ENCODE peak calls at places on chromosomes 2 and 18, in six cellular contexts. One of them, this sample, is unnamed.
A peak's percentile ranks its signal among the peaks of the same experiment; 100 is the strongest.

GRCh38 chr18:71849407-71849806 is 694.7 kb downstream of the CBLN2 start:
- DNase-seq in neuronal stem cell: no peak
- DNase-seq in endothelial cell of umbilical vein: no peak
- DNase-seq in fibroblast of lung: no peak
- DNase-seq in IMR-90: no peak
- DNase-seq in K562: no peak
- DNase-seq in this sample: peak; percentile 54

GRCh38 chr2:186925514-186925913 is 76.5 kb upstream of the ZSWIM2 start:
- DNase-seq in fibroblast of lung: no peak
- DNase-seq in K562: no peak
- DNase-seq in neuronal stem cell: no peak
- DNase-seq in endothelial cell of umbilical vein: no peak
- DNase-seq in IMR-90: no peak
- DNase-seq in this sample: no peak

GRCh38 chr2:170770008-170770303 is 222 bp upstream of the ERICH2 start:
- DNase-seq in K562: no peak
- DNase-seq in endothelial cell of umbilical vein: no peak
- DNase-seq in neuronal stem cell: no peak
- DNase-seq in fibroblast of lung: no peak
- DNase-seq in IMR-90: no peak
- DNase-seq in this sample: no peak

GRCh38 chr2:134917219-134917957 is 1.2 kb upstream of the CCNT2 start:
- DNase-seq in fibroblast of lung: no peak
- DNase-seq in K562: no peak
- DNase-seq in IMR-90: no peak
- DNase-seq in endothelial cell of umbilical vein: no peak
- DNase-seq in neuronal stem cell: peak; percentile 8
- DNase-seq in this sample: peak; percentile 55

GRCh38 chr2:138447889-138448570 is 53.5 kb upstream of the SPOPL start:
- DNase-seq in IMR-90: no peak
- DNase-seq in K562: no peak
- DNase-seq in endothelial cell of umbilical vein: peak; percentile 80
- DNase-seq in neuronal stem cell: no peak
- DNase-seq in fibroblast of lung: no peak
- DNase-seq in this sample: no peak

GRCh38 chr2:112841399-112842044 is 4.9 kb upstream of the IL1B start:
- DNase-seq in neuronal stem cell: no peak
- DNase-seq in K562: peak; percentile 2
- DNase-seq in fibroblast of lung: no peak
- DNase-seq in IMR-90: no peak
- DNase-seq in endothelial cell of umbilical vein: no peak
- DNase-seq in this sample: peak; percentile 39

GRCh38 chr18:74082476-74083070 is 65.1 kb downstream of the FBXO15 start:
- DNase-seq in neuronal stem cell: peak; percentile 8
- DNase-seq in endothelial cell of umbilical vein: no peak
- DNase-seq in K562: no peak
- DNase-seq in IMR-90: peak; percentile 63
- DNase-seq in fibroblast of lung: peak; percentile 40
- DNase-seq in this sample: peak; percentile 89

GRCh38 chr2:159875083-159875482 is 77.1 kb upstream of the CD302 start:
- DNase-seq in endothelial cell of umbilical vein: no peak
- DNase-seq in K562: no peak
- DNase-seq in fibroblast of lung: no peak
- DNase-seq in IMR-90: no peak
- DNase-seq in neuronal stem cell: no peak
- DNase-seq in this sample: no peak

GRCh38 chr18:24015897-24016631 is 1.5 kb downstream of the TTC39C start:
- DNase-seq in fibroblast of lung: no peak
- DNase-seq in K562: no peak
- DNase-seq in endothelial cell of umbilical vein: no peak
- DNase-seq in neuronal stem cell: no peak
- DNase-seq in IMR-90: no peak
- DNase-seq in this sample: peak; percentile 31

GRCh38 chr2:134200024-134200423 is 53.8 kb upstream of the MGAT5 start:
- DNase-seq in IMR-90: no peak
- DNase-seq in endothelial cell of umbilical vein: no peak
- DNase-seq in fibroblast of lung: no peak
- DNase-seq in neuronal stem cell: no peak
- DNase-seq in K562: no peak
- DNase-seq in this sample: no peak

GRCh38 chr2:29599946-29600345 is 321.4 kb downstream of the ALK start:
- DNase-seq in K562: no peak
- DNase-seq in IMR-90: no peak
- DNase-seq in endothelial cell of umbilical vein: no peak
- DNase-seq in fibroblast of lung: peak; percentile 10
- DNase-seq in neuronal stem cell: no peak
- DNase-seq in this sample: no peak

GRCh38 chr18:35941299-35941698 is 31.2 kb upstream of the RMP24 start:
- DNase-seq in IMR-90: no peak
- DNase-seq in fibroblast of lung: peak; percentile 6
- DNase-seq in endothelial cell of umbilical vein: no peak
- DNase-seq in K562: no peak
- DNase-seq in neuronal stem cell: no peak
- DNase-seq in this sample: no peak

GRCh38 chr2:240464514-240465241 is 29.2 kb downstream of the GPC1 start:
- DNase-seq in fibroblast of lung: no peak
- DNase-seq in IMR-90: no peak
- DNase-seq in neuronal stem cell: no peak
- DNase-seq in endothelial cell of umbilical vein: no peak
- DNase-seq in K562: no peak
- DNase-seq in this sample: no peak

GRCh38 chr18:63439334-63439733 is 17.1 kb upstream of the VPS4B start:
- DNase-seq in K562: peak; percentile 43
- DNase-seq in endothelial cell of umbilical vein: peak; percentile 78
- DNase-seq in IMR-90: peak; percentile 70
- DNase-seq in fibroblast of lung: peak; percentile 54
- DNase-seq in neuronal stem cell: peak; percentile 63
- DNase-seq in this sample: peak; percentile 91

GRCh38 chr2:224142397-224143312 is 103.6 kb upstream of the SERPINE2 start:
- DNase-seq in endothelial cell of umbilical vein: peak; percentile 89
- DNase-seq in IMR-90: peak; percentile 81
- DNase-seq in neuronal stem cell: no peak
- DNase-seq in fibroblast of lung: peak; percentile 93
- DNase-seq in K562: no peak
- DNase-seq in this sample: no peak

GRCh38 chr2:170157025-170157684 is 20.8 kb upstream of the MYO3B start:
- DNase-seq in IMR-90: peak; percentile 86
- DNase-seq in K562: no peak
- DNase-seq in neuronal stem cell: no peak
- DNase-seq in fibroblast of lung: peak; percentile 82
- DNase-seq in endothelial cell of umbilical vein: peak; percentile 70
- DNase-seq in this sample: no peak

GRCh38 chr2:132837764-132838163 is 167.8 kb upstream of the LYPD1 start:
- DNase-seq in K562: no peak
- DNase-seq in fibroblast of lung: no peak
- DNase-seq in IMR-90: no peak
- DNase-seq in endothelial cell of umbilical vein: no peak
- DNase-seq in neuronal stem cell: no peak
- DNase-seq in this sample: no peak

GRCh38 chr18:9665311-9665710 is 42.8 kb upstream of the RAB31 start:
- DNase-seq in endothelial cell of umbilical vein: no peak
- DNase-seq in K562: no peak
- DNase-seq in neuronal stem cell: no peak
- DNase-seq in IMR-90: no peak
- DNase-seq in fibroblast of lung: peak; percentile 54
- DNase-seq in this sample: no peak

GRCh38 chr2:118554616-118555015 is 292.8 kb downstream of the EN1 start:
- DNase-seq in IMR-90: no peak
- DNase-seq in fibroblast of lung: peak; percentile 6
- DNase-seq in neuronal stem cell: no peak
- DNase-seq in K562: peak; percentile 15
- DNase-seq in endothelial cell of umbilical vein: no peak
- DNase-seq in this sample: no peak

DNA sequence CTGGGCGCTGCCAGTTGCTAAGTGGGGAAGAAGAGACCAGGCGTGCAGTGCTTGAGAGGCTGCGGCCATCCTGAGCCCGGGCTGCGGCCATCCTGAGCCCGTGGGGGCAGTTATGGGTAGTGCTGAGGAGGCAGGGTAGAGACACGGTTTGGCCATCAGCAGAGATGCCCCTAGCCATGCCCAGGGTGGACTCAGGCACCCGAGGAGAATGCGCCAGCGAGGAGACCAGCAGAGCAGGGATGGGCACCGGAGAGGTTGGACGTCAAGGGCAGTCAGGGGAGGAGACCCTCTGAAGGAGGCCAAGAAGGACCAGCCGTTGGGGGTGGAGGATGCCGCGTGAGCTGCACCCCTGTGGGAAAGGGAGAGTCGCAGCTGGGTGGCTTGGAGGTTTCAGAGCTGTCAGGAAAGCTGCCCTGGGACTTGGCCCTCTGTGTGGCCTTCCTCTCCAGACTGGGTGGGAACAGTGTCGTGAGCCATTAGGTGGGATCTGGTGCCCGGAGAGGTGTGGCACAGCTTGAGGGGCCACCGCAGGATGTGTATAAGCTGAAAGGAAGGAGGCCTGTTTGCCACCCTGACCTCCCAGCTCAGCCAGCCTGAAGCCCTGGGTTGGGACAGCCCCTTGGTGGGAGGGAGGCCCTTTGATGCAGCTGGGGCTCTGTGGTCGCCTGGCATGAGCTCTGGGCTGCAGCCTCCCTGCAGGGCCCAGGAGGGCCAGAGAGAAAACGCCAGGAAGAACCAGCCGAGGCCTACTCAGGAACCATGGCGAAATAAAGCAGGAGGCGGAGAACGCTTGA is 56.0 kb downstream of the SH3BP4 start:
- DNase-seq in fibroblast of lung: no peak
- DNase-seq in neuronal stem cell: no peak
- DNase-seq in K562: no peak
- DNase-seq in endothelial cell of umbilical vein: no peak
- DNase-seq in IMR-90: no peak
- DNase-seq in this sample: no peak
- H3K9ac ChIP-seq in fibroblast of lung: no peak overlapping the region
- H3K9ac ChIP-seq in neuronal stem cell: peak overlapping the region; percentile 24
- H3K9ac ChIP-seq in K562: no peak overlapping the region
- H3K9ac ChIP-seq in endothelial cell of umbilical vein: no peak overlapping the region
- H3K9ac ChIP-seq in IMR-90: no peak overlapping the region
- H3K9ac ChIP-seq in this sample: no peak overlapping the region

GRCh38 chr2:97812916-97813315 is 99.5 kb downstream of the ZAP70 start:
- DNase-seq in K562: no peak
- DNase-seq in IMR-90: peak; percentile 21
- DNase-seq in endothelial cell of umbilical vein: no peak
- DNase-seq in neuronal stem cell: no peak
- DNase-seq in fibroblast of lung: no peak
- DNase-seq in this sample: no peak
- H3K4me2 ChIP-seq in K562: no peak overlapping the region
- H3K4me2 ChIP-seq in IMR-90: no peak overlapping the region
- H3K4me2 ChIP-seq in endothelial cell of umbilical vein: no peak overlapping the region
- H3K4me2 ChIP-seq in neuronal stem cell: no peak overlapping the region
- H3K4me2 ChIP-seq in fibroblast of lung: no peak overlapping the region
- H3K4me2 ChIP-seq in this sample: no peak overlapping the region

GRCh38 chr2:96877513-96878159 is 7.8 kb upstream of the SEMA4C start:
- DNase-seq in IMR-90: no peak
- DNase-seq in endothelial cell of umbilical vein: no peak
- DNase-seq in K562: no peak
- DNase-seq in neuronal stem cell: no peak
- DNase-seq in fibroblast of lung: no peak
- DNase-seq in this sample: no peak

GRCh38 chr2:96878796-96879544 is 9.1 kb upstream of the SEMA4C start:
- DNase-seq in neuronal stem cell: no peak
- DNase-seq in IMR-90: no peak
- DNase-seq in fibroblast of lung: no peak
- DNase-seq in K562: no peak
- DNase-seq in endothelial cell of umbilical vein: no peak
- DNase-seq in this sample: no peak

GRCh38 chr2:96876811-96877437 is 7.0 kb upstream of the SEMA4C start:
- DNase-seq in IMR-90: no peak
- DNase-seq in endothelial cell of umbilical vein: no peak
- DNase-seq in neuronal stem cell: no peak
- DNase-seq in fibroblast of lung: no peak
- DNase-seq in K562: no peak
- DNase-seq in this sample: no peak

GRCh38 chr2:96879545-96880040 is 9.7 kb upstream of the SEMA4C start:
- DNase-seq in endothelial cell of umbilical vein: no peak
- DNase-seq in IMR-90: no peak
- DNase-seq in fibroblast of lung: no peak
- DNase-seq in neuronal stem cell: no peak
- DNase-seq in K562: no peak
- DNase-seq in this sample: no peak

DNA sequence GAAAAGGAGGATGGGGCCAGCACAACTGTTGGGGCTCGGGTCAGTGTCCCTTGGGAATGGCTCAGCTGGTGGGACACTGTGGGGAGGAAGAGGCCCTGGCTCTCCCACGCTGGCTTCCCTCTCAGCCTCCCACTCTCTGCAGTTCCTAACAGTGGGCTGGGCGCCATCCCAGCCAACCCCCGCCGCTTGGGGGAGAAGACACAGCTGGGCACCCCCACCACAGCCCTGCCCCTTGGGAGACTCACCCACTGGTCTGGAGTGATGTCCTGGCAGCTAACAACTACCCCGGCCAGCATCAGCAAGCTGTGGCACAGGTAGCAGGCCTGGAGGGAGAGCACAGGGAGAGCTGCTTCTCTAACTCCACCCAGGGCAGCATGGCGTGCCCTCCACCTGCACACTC is 8.3 kb upstream of the SEMA4C start:
- DNase-seq in endothelial cell of umbilical vein: no peak
- DNase-seq in fibroblast of lung: no peak
- DNase-seq in IMR-90: no peak
- DNase-seq in K562: no peak
- DNase-seq in neuronal stem cell: no peak
- DNase-seq in this sample: no peak
- H3K9ac ChIP-seq in endothelial cell of umbilical vein: no peak overlapping the region
- H3K9ac ChIP-seq in fibroblast of lung: no peak overlapping the region
- H3K9ac ChIP-seq in IMR-90: no peak overlapping the region
- H3K9ac ChIP-seq in K562: peak overlapping the region; percentile 80
- H3K9ac ChIP-seq in neuronal stem cell: no peak overlapping the region
- H3K9ac ChIP-seq in this sample: no peak overlapping the region

DNA sequence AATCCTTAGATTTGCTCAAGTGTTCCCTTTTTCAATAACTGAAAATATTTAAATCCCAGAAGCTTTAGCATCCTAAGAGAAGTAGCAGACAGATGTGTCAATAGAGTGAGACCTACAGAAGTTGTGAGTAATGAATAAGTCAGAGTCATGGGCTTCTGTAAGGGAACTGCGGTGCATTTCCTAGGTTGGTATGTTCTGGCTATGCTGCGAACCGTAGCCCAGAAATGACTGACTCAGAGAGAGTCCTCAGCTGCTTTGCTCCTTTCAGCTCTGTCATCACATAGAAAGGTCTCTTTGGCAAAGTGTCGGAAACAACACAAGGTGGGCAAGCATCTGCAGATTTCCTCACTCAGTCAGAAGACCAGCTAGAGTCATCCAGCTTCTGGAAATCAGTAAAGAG is 297.1 kb downstream of the ARHGAP15 start:
- DNase-seq in IMR-90: peak; percentile 95
- DNase-seq in fibroblast of lung: peak; percentile 94
- DNase-seq in K562: no peak
- DNase-seq in neuronal stem cell: no peak
- DNase-seq in endothelial cell of umbilical vein: no peak
- DNase-seq in this sample: no peak
- H3K4me2 ChIP-seq in IMR-90: no peak overlapping the region
- H3K4me2 ChIP-seq in fibroblast of lung: peak overlapping the region; percentile 27
- H3K4me2 ChIP-seq in K562: no peak overlapping the region
- H3K4me2 ChIP-seq in neuronal stem cell: no peak overlapping the region
- H3K4me2 ChIP-seq in endothelial cell of umbilical vein: no peak overlapping the region
- H3K4me2 ChIP-seq in this sample: no peak overlapping the region

GRCh38 chr18:70372450-70373061 is 83.7 kb downstream of the SOCS6 start:
- DNase-seq in fibroblast of lung: no peak
- DNase-seq in IMR-90: no peak
- DNase-seq in neuronal stem cell: no peak
- DNase-seq in endothelial cell of umbilical vein: no peak
- DNase-seq in K562: no peak
- DNase-seq in this sample: no peak
- H3K9ac ChIP-seq in fibroblast of lung: no peak overlapping the region
- H3K9ac ChIP-seq in IMR-90: peak overlapping the region; percentile 53
- H3K9ac ChIP-seq in neuronal stem cell: no peak overlapping the region
- H3K9ac ChIP-seq in endothelial cell of umbilical vein: no peak overlapping the region
- H3K9ac ChIP-seq in K562: no peak overlapping the region
- H3K9ac ChIP-seq in this sample: no peak overlapping the region